ENCODE peak calls at places on chromosomes 4 and X, in five cellular contexts. One of them, this sample, is unnamed. For H3K9me3 and H3K36me3, the result is how much of the 10 kb centered on the place peaks cover.

GRCh38 chr4:11724731-11725130 is 296.0 kb upstream of the HS3ST1 start:
- DNase-seq in endodermal cell: no peak
- DNase-seq in mammary epithelial cell: peak
- DNase-seq in GM23248: no peak
- DNase-seq in psoas muscle: no peak
- DNase-seq in this sample: no peak

GRCh38 chr4:2290488-2290887 is 28.6 kb upstream of the MXD4 start:
- DNase-seq in endodermal cell: no peak
- DNase-seq in psoas muscle: no peak
- DNase-seq in mammary epithelial cell: no peak
- DNase-seq in GM23248: no peak
- DNase-seq in this sample: no peak

GRCh38 chrX:129786210-129786651 is 6.5 kb downstream of the SASH3 start:
- DNase-seq in endodermal cell: no peak
- DNase-seq in psoas muscle: no peak
- DNase-seq in mammary epithelial cell: no peak
- DNase-seq in GM23248: no peak
- DNase-seq in this sample: no peak

GRCh38 chr4:101647710-101648034 is 142.9 kb upstream of the BANK1 start:
- DNase-seq in GM23248: no peak
- DNase-seq in endodermal cell: no peak
- DNase-seq in mammary epithelial cell: no peak
- DNase-seq in psoas muscle: no peak
- DNase-seq in this sample: no peak

GRCh38 chrX:145630081-145630480 is 187.5 kb upstream of the SLITRK2 start:
- DNase-seq in mammary epithelial cell: no peak
- DNase-seq in GM23248: no peak
- DNase-seq in endodermal cell: no peak
- DNase-seq in psoas muscle: no peak
- DNase-seq in this sample: no peak

GRCh38 chr4:7808752-7809151 is 130.9 kb downstream of the AFAP1 start:
- DNase-seq in mammary epithelial cell: peak
- DNase-seq in GM23248: peak
- DNase-seq in psoas muscle: no peak
- DNase-seq in endodermal cell: no peak
- DNase-seq in this sample: no peak

GRCh38 chrX:118594697-118595420 is 99.2 kb downstream of the DOCK11 start:
- DNase-seq in GM23248: no peak
- DNase-seq in endodermal cell: no peak
- DNase-seq in mammary epithelial cell: no peak
- DNase-seq in psoas muscle: no peak
- DNase-seq in this sample: no peak

GRCh38 chrX:275967-276587 is 5.1 kb upstream of the PLCXD1 start:
- DNase-seq in endodermal cell: peak
- DNase-seq in mammary epithelial cell: peak
- DNase-seq in psoas muscle: peak
- DNase-seq in GM23248: peak
- DNase-seq in this sample: no peak

GRCh38 chr4:78659665-78660064 is 108.1 kb downstream of the ANXA3 start:
- DNase-seq in GM23248: no peak
- DNase-seq in mammary epithelial cell: no peak
- DNase-seq in psoas muscle: no peak
- DNase-seq in endodermal cell: no peak
- DNase-seq in this sample: no peak

GRCh38 chrX:69028006-69028760 is 137.1 kb downstream of the PJA1 start:
- DNase-seq in GM23248: no peak
- DNase-seq in endodermal cell: peak
- DNase-seq in psoas muscle: no peak
- DNase-seq in mammary epithelial cell: no peak
- DNase-seq in this sample: no peak

GRCh38 chrX:133440081-133440796 is 24.9 kb upstream of the GPC4 start:
- DNase-seq in GM23248: no peak
- DNase-seq in psoas muscle: no peak
- DNase-seq in endodermal cell: peak
- DNase-seq in mammary epithelial cell: no peak
- DNase-seq in this sample: no peak

GRCh38 chr4:74535471-74535870 is 90.5 kb downstream of the AREG start:
- DNase-seq in mammary epithelial cell: no peak
- DNase-seq in GM23248: no peak
- DNase-seq in psoas muscle: no peak
- DNase-seq in endodermal cell: no peak
- DNase-seq in this sample: no peak

GRCh38 chr4:7785017-7785416 is 154.6 kb downstream of the AFAP1 start:
- DNase-seq in endodermal cell: no peak
- DNase-seq in psoas muscle: no peak
- DNase-seq in mammary epithelial cell: no peak
- DNase-seq in GM23248: peak
- DNase-seq in this sample: peak

GRCh38 chr4:159101983-159102622 is 776 bp upstream of the RAPGEF2 start:
- DNase-seq in endodermal cell: peak
- DNase-seq in GM23248: peak
- DNase-seq in mammary epithelial cell: no peak
- DNase-seq in psoas muscle: no peak
- DNase-seq in this sample: no peak

GRCh38 chr4:104732766-104733165 is 238.1 kb upstream of the CXXC4 start:
- DNase-seq in endodermal cell: no peak
- DNase-seq in psoas muscle: no peak
- DNase-seq in GM23248: no peak
- DNase-seq in mammary epithelial cell: no peak
- DNase-seq in this sample: no peak

GRCh38 chr4:177442623-177443155 is 452 bp upstream of the AGA start:
- DNase-seq in GM23248: peak
- DNase-seq in mammary epithelial cell: peak
- DNase-seq in psoas muscle: no peak
- DNase-seq in endodermal cell: no peak
- DNase-seq in this sample: no peak

DNA sequence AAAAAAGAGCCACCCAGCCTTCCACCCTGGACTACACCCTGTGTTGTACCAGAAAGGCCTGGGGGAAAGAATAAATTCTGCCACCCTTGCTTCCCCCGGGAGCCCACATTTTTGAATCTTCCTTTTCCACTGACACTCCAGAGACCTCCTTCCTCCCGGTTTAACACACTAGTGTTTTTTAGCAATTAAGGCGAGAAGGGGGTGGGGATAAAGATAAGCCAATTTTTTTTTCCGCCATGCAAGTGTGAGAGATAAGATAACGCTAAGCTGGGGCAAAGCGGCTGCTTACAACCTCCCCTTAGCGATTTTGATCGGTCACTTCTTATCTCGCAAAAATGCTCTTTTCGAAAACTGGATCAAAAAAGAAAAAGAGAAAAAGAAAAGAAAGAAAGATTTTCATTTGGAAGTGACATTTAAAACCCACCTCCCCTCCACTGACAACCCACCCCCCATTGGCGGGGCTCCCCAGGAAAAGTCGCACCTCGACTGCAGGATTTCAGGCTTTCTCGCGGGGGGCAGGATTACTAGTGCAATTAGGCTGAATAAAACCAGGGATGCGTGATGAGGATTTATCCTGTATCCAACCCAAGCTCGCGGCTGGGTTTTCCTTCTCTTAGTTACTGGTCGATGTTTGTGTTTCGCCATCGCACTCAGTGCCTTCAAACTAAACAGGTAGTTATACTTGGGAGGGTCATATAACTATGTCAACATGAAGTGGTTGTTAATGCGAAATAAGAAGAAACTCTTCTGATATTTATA is 6.0 kb upstream of the BCOR start:
- DNase-seq in endodermal cell: no peak
- DNase-seq in GM23248: no peak
- DNase-seq in mammary epithelial cell: no peak
- DNase-seq in psoas muscle: no peak
- DNase-seq in this sample: no peak
- H3K9me3 ChIP-seq in endodermal cell: under half
- H3K9me3 ChIP-seq in GM23248: under half
- H3K9me3 ChIP-seq in mammary epithelial cell: under half
- H3K9me3 ChIP-seq in psoas muscle: under half
- H3K9me3 ChIP-seq in this sample: under half

DNA sequence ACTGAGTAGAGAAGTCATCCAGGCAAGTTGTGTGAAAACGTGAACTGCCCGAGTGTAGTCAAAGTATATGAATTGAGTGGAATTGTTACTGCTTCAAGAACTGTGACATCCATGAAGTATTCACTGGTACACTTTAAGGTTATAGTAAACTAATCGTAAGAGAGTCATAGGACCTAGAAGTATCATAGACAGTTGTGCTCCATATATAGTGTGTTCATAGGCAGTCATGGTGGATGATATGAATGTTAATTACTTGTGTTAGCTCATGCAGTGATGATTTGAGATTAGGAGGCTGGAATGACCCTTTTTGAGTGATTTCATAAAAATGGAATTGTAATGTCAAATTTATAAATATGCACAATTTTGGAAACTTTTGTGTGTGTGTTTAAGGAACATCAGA is 81.3 kb upstream of the TLR2 start:
- DNase-seq in psoas muscle: no peak
- DNase-seq in endodermal cell: no peak
- DNase-seq in GM23248: no peak
- DNase-seq in mammary epithelial cell: no peak
- DNase-seq in this sample: no peak
- H3K36me3 ChIP-seq in psoas muscle: under half
- H3K36me3 ChIP-seq in endodermal cell: under half
- H3K36me3 ChIP-seq in GM23248: under half
- H3K36me3 ChIP-seq in mammary epithelial cell: under half
- H3K36me3 ChIP-seq in this sample: under half

GRCh38 chr4:80925293-80925692 is 105.2 kb upstream of the BMP3 start:
- DNase-seq in psoas muscle: no peak
- DNase-seq in endodermal cell: no peak
- DNase-seq in mammary epithelial cell: no peak
- DNase-seq in GM23248: no peak
- DNase-seq in this sample: no peak
- H3K4me3 ChIP-seq in psoas muscle: no peak
- H3K4me3 ChIP-seq in endodermal cell: no peak
- H3K4me3 ChIP-seq in mammary epithelial cell: no peak
- H3K4me3 ChIP-seq in GM23248: no peak
- H3K4me3 ChIP-seq in this sample: no peak

GRCh38 chrX:40008841-40009461 is 88.8 kb downstream of the BCOR start:
- DNase-seq in GM23248: peak
- DNase-seq in mammary epithelial cell: no peak
- DNase-seq in endodermal cell: peak
- DNase-seq in psoas muscle: peak
- DNase-seq in this sample: no peak

GRCh38 chrX:40011483-40012038 is 86.2 kb downstream of the BCOR start:
- DNase-seq in psoas muscle: no peak
- DNase-seq in mammary epithelial cell: no peak
- DNase-seq in GM23248: no peak
- DNase-seq in endodermal cell: peak
- DNase-seq in this sample: peak

GRCh38 chrX:40009462-40009851 is 88.3 kb downstream of the BCOR start:
- DNase-seq in GM23248: peak
- DNase-seq in psoas muscle: no peak
- DNase-seq in mammary epithelial cell: no peak
- DNase-seq in endodermal cell: peak
- DNase-seq in this sample: no peak

GRCh38 chrX:40010550-40011364 is 87.0 kb downstream of the BCOR start:
- DNase-seq in psoas muscle: no peak
- DNase-seq in endodermal cell: peak
- DNase-seq in mammary epithelial cell: no peak
- DNase-seq in GM23248: no peak
- DNase-seq in this sample: no peak

DNA sequence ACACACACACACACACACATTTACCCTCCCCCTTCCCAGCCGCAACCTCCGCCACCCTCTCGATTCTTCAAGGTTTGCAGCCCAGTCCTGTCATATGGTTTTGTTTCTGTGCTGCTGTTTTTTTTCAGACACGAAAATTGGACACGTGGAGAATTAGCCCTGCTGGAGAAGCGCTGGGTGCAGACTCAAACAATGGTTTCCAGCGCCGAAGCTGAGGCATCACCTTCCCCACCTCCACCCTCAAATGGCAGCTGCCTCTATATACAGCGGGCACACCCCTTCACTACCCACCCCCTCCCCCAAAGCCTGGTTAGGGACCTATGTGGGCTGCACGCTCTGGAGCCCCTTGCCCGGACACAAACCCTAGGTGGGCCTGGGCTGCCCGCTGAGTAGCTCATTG is 87.9 kb downstream of the BCOR start:
- DNase-seq in endodermal cell: peak
- DNase-seq in GM23248: no peak
- DNase-seq in mammary epithelial cell: no peak
- DNase-seq in psoas muscle: no peak
- DNase-seq in this sample: no peak
- H3K9me3 ChIP-seq in endodermal cell: under half
- H3K9me3 ChIP-seq in GM23248: under half
- H3K9me3 ChIP-seq in mammary epithelial cell: under half
- H3K9me3 ChIP-seq in psoas muscle: under half
- H3K9me3 ChIP-seq in this sample: under half

GRCh38 chr4:10074767-10075105 is 41.9 kb downstream of the WDR1 start:
- DNase-seq in endodermal cell: peak
- DNase-seq in mammary epithelial cell: peak
- DNase-seq in GM23248: peak
- DNase-seq in psoas muscle: no peak
- DNase-seq in this sample: no peak
- H3K36me3 ChIP-seq in endodermal cell: half or more
- H3K36me3 ChIP-seq in mammary epithelial cell: under half
- H3K36me3 ChIP-seq in GM23248: half or more
- H3K36me3 ChIP-seq in psoas muscle: under half
- H3K36me3 ChIP-seq in this sample: under half

DNA sequence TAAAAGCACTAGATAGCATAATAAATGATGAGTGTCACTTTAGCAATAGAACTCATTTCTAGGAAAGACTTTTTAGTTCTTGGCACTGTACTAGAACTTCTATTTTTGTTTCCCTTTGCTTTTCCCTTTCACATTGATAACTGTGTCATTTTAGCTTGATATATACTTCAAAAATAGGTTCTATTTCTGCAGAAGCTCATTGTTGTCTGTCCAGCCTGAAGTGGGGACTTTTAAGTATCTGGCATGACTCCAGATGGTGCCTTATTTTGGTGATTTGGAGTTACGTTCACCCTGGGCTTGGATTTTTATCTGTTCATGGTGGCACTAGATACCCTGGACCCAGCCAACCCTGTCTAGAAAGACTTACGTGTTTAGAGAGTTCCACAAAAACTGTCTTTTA is 3.4 kb downstream of the ABHD18 start:
- DNase-seq in mammary epithelial cell: no peak
- DNase-seq in GM23248: no peak
- DNase-seq in endodermal cell: no peak
- DNase-seq in psoas muscle: no peak
- DNase-seq in this sample: no peak
- H3K4me3 ChIP-seq in mammary epithelial cell: no peak
- H3K4me3 ChIP-seq in GM23248: no peak
- H3K4me3 ChIP-seq in endodermal cell: no peak
- H3K4me3 ChIP-seq in psoas muscle: no peak
- H3K4me3 ChIP-seq in this sample: no peak

GRCh38 chrX:1292581-1293310 is 24.1 kb downstream of the CSF2RA start:
- DNase-seq in endodermal cell: no peak
- DNase-seq in mammary epithelial cell: no peak
- DNase-seq in GM23248: no peak
- DNase-seq in psoas muscle: no peak
- DNase-seq in this sample: no peak
- H3K9me3 ChIP-seq in endodermal cell: under half
- H3K9me3 ChIP-seq in mammary epithelial cell: under half
- H3K9me3 ChIP-seq in GM23248: under half
- H3K9me3 ChIP-seq in psoas muscle: under half
- H3K9me3 ChIP-seq in this sample: under half

GRCh38 chrX:153964105-153964504 is 7.5 kb downstream of the HCFC1 start:
- DNase-seq in mammary epithelial cell: no peak
- DNase-seq in GM23248: no peak
- DNase-seq in endodermal cell: no peak
- DNase-seq in psoas muscle: no peak
- DNase-seq in this sample: no peak
- H3K36me3 ChIP-seq in mammary epithelial cell: under half
- H3K36me3 ChIP-seq in GM23248: under half
- H3K36me3 ChIP-seq in endodermal cell: under half
- H3K36me3 ChIP-seq in psoas muscle: under half
- H3K36me3 ChIP-seq in this sample: under half